ENCODE peak calls at places on chromosome 11, in four cellular contexts. Z, M, S and K are unnamed samples.

GRCh38 chr11:62546244-62546936 is at the start of gene AHNAK:
- DNase-seq in Z (peak), S (peak), M (peak), K (no peak)

GRCh38 chr11:120215634-120216033 is 4.8 kb downstream of the OAF start:
- DNase-seq in M (no peak), Z (no peak), S (no peak), K (no peak)

GRCh38 chr11:2342981-2343380 is 34.1 kb upstream of the CD81 start:
- DNase-seq in M (no peak), Z (no peak), S (peak), K (no peak)

GRCh38 chr11:47980907-47981621 is 705 bp downstream of the PTPRJ start:
- DNase-seq in Z (no peak), M (peak), S (peak), K (no peak)

GRCh38 chr11:45638051-45638450 is 27.4 kb downstream of the CHST1 start:
- DNase-seq in Z (no peak), S (no peak), M (no peak), K (no peak)

GRCh38 chr11:122863704-122864326 is 18.7 kb upstream of the JHY start:
- DNase-seq in M (peak), Z (no peak), S (no peak), K (no peak)

GRCh38 chr11:67423891-67424613 is 4.2 kb upstream of the RPS6KB2 start:
- DNase-seq in M (no peak), S (no peak), Z (no peak), K (no peak)

GRCh38 chr11:12318791-12319733 is 58.3 kb upstream of the PARVA start:
- DNase-seq in M (peak), S (no peak), Z (no peak), K (no peak)

GRCh38 chr11:31815743-31816466 is 4.8 kb upstream of the PAX6 start:
- DNase-seq in M (no peak), Z (no peak), S (no peak), K (no peak)

GRCh38 chr11:31818874-31819331 is 7.8 kb upstream of the PAX6 start:
- DNase-seq in S (no peak), M (no peak), Z (peak), K (no peak)

GRCh38 chr11:31817621-31818493 is 6.7 kb upstream of the PAX6 start:
- DNase-seq in S (no peak), M (no peak), Z (no peak), K (no peak)

GRCh38 chr11:31816467-31817053 is 5.4 kb upstream of the PAX6 start:
- DNase-seq in Z (no peak), S (no peak), M (no peak), K (no peak)

DNA sequence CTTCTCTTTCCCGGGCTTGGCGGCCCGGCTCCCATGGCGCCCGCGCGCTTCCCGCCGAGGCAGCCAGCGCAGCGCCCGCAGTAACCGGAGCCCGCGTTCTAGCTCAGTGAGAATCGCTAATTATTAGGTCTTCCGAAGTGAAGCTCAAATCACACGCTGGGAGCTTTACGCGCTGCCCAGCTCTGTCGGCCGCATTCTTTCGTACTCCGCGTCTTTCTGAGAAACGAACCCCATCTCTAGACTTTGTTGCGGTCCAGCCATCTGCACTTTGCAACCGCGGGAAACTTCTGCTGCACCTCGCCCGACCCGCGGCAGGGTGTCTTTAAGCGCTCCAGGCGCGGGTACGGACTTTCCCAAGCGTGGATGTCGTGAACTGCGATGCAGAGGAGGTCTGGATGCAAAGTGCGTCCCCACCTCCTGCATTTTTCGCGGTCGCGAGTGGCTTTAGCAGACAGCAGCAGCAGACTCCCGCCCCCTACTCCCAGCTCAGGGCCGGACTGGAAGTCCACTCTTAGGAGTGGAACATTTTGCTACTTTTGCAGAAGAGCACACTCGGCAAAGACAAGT is 6.0 kb upstream of the PAX6 start:
- DNase-seq in M (no peak), Z (no peak), S (peak), K (no peak)
- H3K4me3 ChIP-seq in M (no peak), Z (peak), S (no peak), K (no peak)

DNA sequence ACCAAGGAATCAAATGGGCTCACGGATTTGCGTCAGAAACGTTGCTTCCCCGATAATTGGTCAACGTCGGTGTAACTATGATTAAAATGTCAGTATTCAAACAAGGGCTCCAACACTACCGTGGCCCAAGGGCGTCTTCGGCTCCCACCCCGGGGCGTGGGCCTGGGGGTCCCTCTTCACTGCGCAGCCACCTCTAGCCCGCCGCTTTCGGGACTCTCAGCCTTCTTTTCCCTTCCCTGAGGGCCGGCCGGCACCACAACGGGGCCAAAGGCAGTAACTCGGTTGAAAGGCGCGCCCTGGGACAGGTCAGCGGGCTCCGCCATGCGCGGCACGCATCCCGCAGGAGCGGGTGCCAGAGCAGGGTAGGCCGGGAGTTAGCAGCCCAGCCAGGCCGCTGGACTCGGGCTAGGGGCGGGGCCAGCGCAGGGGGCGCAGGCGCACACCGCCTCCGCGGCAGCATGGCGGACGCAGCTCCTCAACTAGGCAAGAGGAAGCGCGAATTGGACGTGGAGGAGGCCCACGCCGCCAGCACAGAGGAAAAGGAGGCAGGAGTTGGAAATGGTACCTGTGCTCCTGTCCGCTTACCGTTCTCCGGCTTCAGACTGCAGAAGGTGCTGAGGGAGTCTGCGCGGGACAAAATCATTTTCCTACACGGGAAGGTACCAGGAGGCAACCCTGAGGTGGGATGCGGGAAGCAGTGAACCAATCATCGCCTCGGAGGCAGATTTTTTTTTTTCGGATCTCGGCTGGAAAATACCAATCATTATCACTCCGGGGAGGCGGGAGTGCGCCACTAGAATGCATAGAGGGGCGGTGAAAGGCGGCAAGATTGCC is at the start of gene DCPS:
- DNase-seq in Z (peak), M (peak), S (peak), K (no peak)
- TF ChIP-seq CTCF in Z (no peak), M (no peak), S (no peak), K (no peak)

DNA sequence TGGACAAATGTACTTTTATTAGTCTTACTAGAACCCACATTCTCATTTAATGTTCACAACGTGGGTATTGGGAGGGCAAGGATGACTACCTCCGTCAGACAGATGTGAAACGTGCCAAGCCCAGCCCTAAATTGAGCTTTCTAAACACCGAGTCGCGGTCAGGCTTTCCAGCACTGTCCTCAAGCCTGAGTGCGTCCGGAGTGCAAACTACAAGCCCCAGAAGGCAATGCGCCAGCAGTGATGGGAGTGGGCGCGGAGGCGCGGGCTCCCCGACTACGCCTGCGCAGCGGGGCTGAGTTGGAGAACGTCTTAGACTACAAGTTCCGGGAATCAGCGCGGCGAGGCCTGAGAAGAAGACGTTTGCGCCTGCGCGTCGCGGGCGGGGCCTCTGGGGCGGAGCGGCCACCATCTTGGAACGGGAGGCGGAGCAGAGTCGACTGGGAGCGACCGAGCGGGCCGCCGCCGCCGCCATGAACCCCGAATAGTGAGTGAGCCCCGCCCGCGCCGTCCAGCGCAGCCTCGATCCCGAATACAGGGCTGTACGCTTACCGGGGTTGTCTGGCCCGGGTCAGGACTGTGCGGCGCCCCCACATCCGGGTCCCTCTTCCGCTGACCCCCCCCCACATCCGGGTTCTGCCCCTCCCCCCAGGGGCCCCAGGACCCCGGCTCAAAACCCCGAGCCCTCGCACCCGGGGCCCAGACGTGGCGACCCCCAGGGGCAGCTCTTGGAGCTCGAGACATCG is at the start of gene RAB1B:
- DNase-seq in Z (peak), S (peak), M (peak), K (peak)
- H3K4me3 ChIP-seq in Z (peak), S (peak), M (peak), K (peak)

GRCh38 chr11:211295-211694 is 3.8 kb downstream of the RIC8A start:
- DNase-seq in Z (no peak), S (no peak), M (no peak), K (no peak)
- TF ChIP-seq CTCF in Z (no peak), S (no peak), M (no peak), K (no peak)